ENCODE peak calls at places on chromosomes 16 and 17, in five cellular contexts. H, T, J, X and L are unnamed samples.

GRCh38 chr17:9056566-9056965 is 35.3 kb downstream of the NTN1 start:
- DNase-seq in H (no peak), T (no peak), J (peak), X (no peak), L (no peak)

GRCh38 chr17:31171711-31172110 is 76.9 kb downstream of the NF1 start:
- DNase-seq in H (no peak), T (peak), J (no peak), X (no peak), L (no peak)

GRCh38 chr17:1644493-1645206 is 882 bp downstream of the SCARF1 start:
- DNase-seq in H (no peak), T (peak), J (peak), X (peak), L (peak)

GRCh38 chr16:57480754-57481230 is 5.5 kb downstream of the DOK4 start:
- DNase-seq in H (no peak), T (no peak), J (no peak), X (no peak), L (no peak)

GRCh38 chr17:79645022-79645776 is 34.3 kb upstream of the RBFOX3 start:
- DNase-seq in H (no peak), T (no peak), J (peak), X (no peak), L (no peak)

GRCh38 chr17:28916302-28916934 is 13.5 kb upstream of the DHRS13 start:
- DNase-seq in H (peak), T (peak), J (peak), X (no peak), L (peak)

GRCh38 chr17:2954898-2955445 is 108.4 kb downstream of the OR1D5 start:
- DNase-seq in H (peak), T (peak), J (no peak), X (peak), L (no peak)

GRCh38 chr17:77935121-77935571 is 23.4 kb upstream of the TNRC6C start:
- DNase-seq in H (no peak), T (no peak), J (no peak), X (no peak), L (no peak)

GRCh38 chr16:56848056-56848936 is 16.7 kb upstream of the SLC12A3 start:
- DNase-seq in H (no peak), T (peak), J (peak), X (no peak), L (no peak)

GRCh38 chr17:1907818-1908698 is 78.3 kb downstream of the RPA1 start:
- DNase-seq in H (no peak), T (peak), J (no peak), X (peak), L (no peak)

GRCh38 chr17:52159810-52160578 is 1.5 kb upstream of the CA10 start:
- DNase-seq in H (peak), T (no peak), J (no peak), X (no peak), L (no peak)

GRCh38 chr16:4494746-4495490 is 18.7 kb downstream of the HMOX2 start:
- DNase-seq in H (no peak), T (peak), J (no peak), X (no peak), L (no peak)

GRCh38 chr16:69732101-69732500 is 5.7 kb upstream of the NQO1 start:
- DNase-seq in H (no peak), T (no peak), J (peak), X (no peak), L (no peak)

GRCh38 chr17:81412490-81413093 is 17.3 kb downstream of the BAHCC1 start:
- DNase-seq in H (no peak), T (peak), J (no peak), X (peak), L (peak)

GRCh38 chr17:6641374-6641818 is 536 bp downstream of the TXNDC17 start:
- DNase-seq in H (no peak), T (no peak), J (no peak), X (no peak), L (no peak)

GRCh38 chr17:71383111-71383510 is 737.7 kb upstream of the SOX9 start:
- DNase-seq in H (no peak), T (no peak), J (no peak), X (no peak), L (no peak)

GRCh38 chr16:1046271-1046955 is 26.1 kb upstream of the SSTR5 start:
- DNase-seq in H (no peak), T (no peak), J (no peak), X (no peak), L (no peak)

GRCh38 chr16:28260193-28260592 is 32.1 kb upstream of the SBK1 start:
- DNase-seq in H (no peak), T (no peak), J (no peak), X (no peak), L (no peak)

GRCh38 chr16:85028638-85029412 is 1.2 kb downstream of the KIAA0513 start:
- DNase-seq in H (no peak), T (peak), J (peak), X (peak), L (peak)

GRCh38 chr16:64545769-64546168 is 576.1 kb downstream of the CDH11 start:
- DNase-seq in H (no peak), T (no peak), J (no peak), X (no peak), L (no peak)

GRCh38 chr17:67576471-67576870 is 141.3 kb upstream of the NOL11 start:
- DNase-seq in H (no peak), T (no peak), J (no peak), X (no peak), L (no peak)

GRCh38 chr16:68774982-68775381 is 37.9 kb downstream of the CDH1 start:
- DNase-seq in H (no peak), T (no peak), J (no peak), X (no peak), L (no peak)

GRCh38 chr17:74280093-74280513 is 6.1 kb downstream of the DNAI2 start:
- DNase-seq in H (no peak), T (no peak), J (peak), X (peak), L (peak)

GRCh38 chr17:34434065-34434464 is 71.0 kb upstream of the CCL1 start:
- DNase-seq in H (no peak), T (no peak), J (no peak), X (no peak), L (no peak)

GRCh38 chr17:74281799-74282198 is 7.8 kb downstream of the DNAI2 start:
- DNase-seq in H (no peak), T (no peak), J (no peak), X (peak), L (no peak)

GRCh38 chr16:79463839-79464238 is 136.7 kb downstream of the MAF start:
- DNase-seq in H (no peak), T (no peak), J (no peak), X (no peak), L (no peak)

GRCh38 chr16:88999457-89000206 is 22.6 kb upstream of the CBFA2T3 start:
- DNase-seq in H (no peak), T (no peak), J (peak), X (peak), L (no peak)

GRCh38 chr17:45345554-45346254 is 28.9 kb upstream of the MAP3K14 start:
- DNase-seq in H (peak), T (peak), J (peak), X (no peak), L (no peak)

GRCh38 chr17:29291163-29291752 is 2.7 kb downstream of the NUFIP2 start:
- DNase-seq in H (peak), T (peak), J (no peak), X (peak), L (peak)

GRCh38 chr16:6103561-6103960 is 1006.0 kb upstream of the EEF2KMT start:
- DNase-seq in H (no peak), T (no peak), J (no peak), X (no peak), L (no peak)

GRCh38 chr17:8909621-8910292 is 42.3 kb upstream of the PIK3R6 start:
- DNase-seq in H (no peak), T (no peak), J (no peak), X (no peak), L (no peak)

GRCh38 chr17:151004-151403 is 13.6 kb downstream of the SCGB1C2 start:
- DNase-seq in H (no peak), T (no peak), J (no peak), X (no peak), L (no peak)

GRCh38 chr17:81917565-81918332 is at the start of gene SIRT7:
- DNase-seq in H (peak), T (peak), J (peak), X (peak), L (peak)

GRCh38 chr17:8881606-8882005 is 14.1 kb upstream of the PIK3R6 start:
- DNase-seq in H (no peak), T (no peak), J (no peak), X (no peak), L (no peak)

GRCh38 chr16:14232106-14232890 is 161.2 kb downstream of the MRTFB start:
- DNase-seq in H (no peak), T (peak), J (no peak), X (no peak), L (no peak)

GRCh38 chr17:199195-199604 is 17.8 kb upstream of the DOC2B start:
- DNase-seq in H (no peak), T (peak), J (no peak), X (no peak), L (no peak)

GRCh38 chr17:48307814-48308411 is 122.1 kb downstream of the SKAP1 start:
- DNase-seq in H (peak), T (peak), J (peak), X (peak), L (peak)

GRCh38 chr17:27408891-27409290 is 47.4 kb upstream of the KSR1 start:
- DNase-seq in H (no peak), T (peak), J (no peak), X (no peak), L (no peak)

GRCh38 chr17:622356-622755 is 92.3 kb downstream of the VPS53 start:
- DNase-seq in H (no peak), T (peak), J (no peak), X (no peak), L (no peak)